ENCODE peak calls at places on chromosomes 2 and 18, in four cellular contexts. R is epithelial cell of esophagus, A is 8988T, Q is GM12891. D is an unnamed sample.

GRCh38 chr2:15262792-15263191 is 298.3 kb downstream of the NBAS start:
- DNase-seq in R (no peak), A (no peak), Q (no peak), D (no peak)

GRCh38 chr2:136255127-136255526 is 137.2 kb upstream of the CXCR4 start:
- DNase-seq in R (no peak), A (no peak), Q (no peak), D (no peak)

GRCh38 chr18:76383636-76384035 is 111.4 kb downstream of the ZNF516 start:
- DNase-seq in R (no peak), A (no peak), Q (no peak), D (no peak)

GRCh38 chr18:79548986-79549637 is 130.5 kb upstream of the CTDP1 start:
- DNase-seq in R (no peak), A (no peak), Q (no peak), D (no peak)

GRCh38 chr18:71665131-71665530 is 879.0 kb downstream of the CBLN2 start:
- DNase-seq in R (no peak), A (no peak), Q (no peak), D (no peak)

GRCh38 chr2:172672999-172673726 is 62.5 kb upstream of the RAPGEF4 start:
- DNase-seq in R (peak; percentile 92), A (no peak), Q (no peak), D (no peak)

GRCh38 chr2:168231609-168232241 is 15.7 kb downstream of the STK39 start:
- DNase-seq in R (no peak), A (no peak), Q (no peak), D (no peak)

GRCh38 chr2:124091721-124092120 is 66.6 kb downstream of the CNTNAP5 start:
- DNase-seq in R (no peak), A (no peak), Q (no peak), D (no peak)

GRCh38 chr2:120943403-120944034 is 207.9 kb downstream of the GLI2 start:
- DNase-seq in R (peak; percentile 74), A (no peak), Q (no peak), D (no peak)

GRCh38 chr2:104872866-104873688 is 19.2 kb downstream of the POU3F3 start:
- DNase-seq in R (peak; percentile 72), A (peak; percentile 91), Q (peak; percentile 68), D (peak; percentile 83)

GRCh38 chr2:219609149-219609750 is 11.6 kb downstream of the STK11IP start:
- DNase-seq in R (no peak), A (no peak), Q (no peak), D (no peak)

GRCh38 chr2:39121523-39122063 is 742 bp upstream of the SOS1 start:
- DNase-seq in R (no peak), A (no peak), Q (no peak), D (no peak)

GRCh38 chr2:3666613-3666975 is 8.6 kb downstream of the ALLC start:
- DNase-seq in R (no peak), A (no peak), Q (no peak), D (no peak)

GRCh38 chr2:67548317-67549095 is 151.4 kb downstream of the ETAA1 start:
- DNase-seq in R (peak; percentile 37), A (no peak), Q (no peak), D (no peak)

GRCh38 chr18:57744211-57744694 is 58.9 kb downstream of the ATP8B1 start:
- DNase-seq in R (no peak), A (no peak), Q (no peak), D (no peak)

GRCh38 chr2:176826356-176826755 is 386.2 kb upstream of the HNRNPA3 start:
- DNase-seq in R (no peak), A (no peak), Q (no peak), D (no peak)

GRCh38 chr2:10413488-10413887 is 34.6 kb downstream of the ODC1 start:
- DNase-seq in R (no peak), A (no peak), Q (no peak), D (no peak)

GRCh38 chr2:19839438-19839837 is 62.3 kb downstream of the TTC32 start:
- DNase-seq in R (no peak), A (no peak), Q (no peak), D (no peak)

GRCh38 chr2:64626963-64627760 is 26.6 kb downstream of the SERTAD2 start:
- DNase-seq in R (no peak), A (no peak), Q (no peak), D (no peak)

GRCh38 chr2:225668606-225669266 is 269.2 kb downstream of the NYAP2 start:
- DNase-seq in R (peak; percentile 80), A (no peak), Q (peak; percentile 25), D (peak; percentile 29)

GRCh38 chr2:108583903-108584520 is 49.7 kb downstream of the LIMS1 start:
- DNase-seq in R (peak; percentile 83), A (peak; percentile 41), Q (no peak), D (peak; percentile 74)

GRCh38 chr2:33620-34019 is 12.7 kb downstream of the FAM110C start:
- DNase-seq in R (peak; percentile 97), A (peak; percentile 32), Q (no peak), D (no peak)

GRCh38 chr18:45839415-45840395 is 14.2 kb downstream of the SIGLEC15 start:
- DNase-seq in R (peak; percentile 84), A (no peak), Q (no peak), D (no peak)

GRCh38 chr2:149877913-149878312 is 290.3 kb upstream of the MMADHC start:
- DNase-seq in R (peak; percentile 63), A (no peak), Q (no peak), D (no peak)

GRCh38 chr2:167732251-167732788 is 515.1 kb downstream of the STK39 start:
- DNase-seq in R (no peak), A (no peak), Q (no peak), D (no peak)

GRCh38 chr2:20401495-20401855 is 45.4 kb upstream of the RHOB start:
- DNase-seq in R (peak; percentile 87), A (no peak), Q (no peak), D (no peak)

GRCh38 chr2:211127501-211127900 is 571.1 kb downstream of the CPS1 start:
- DNase-seq in R (no peak), A (no peak), Q (no peak), D (no peak)

GRCh38 chr2:33013684-33014110 is 66.9 kb downstream of the LTBP1 start:
- DNase-seq in R (peak; percentile 51), A (no peak), Q (no peak), D (no peak)

GRCh38 chr2:96153291-96153713 is 8.1 kb upstream of the DUSP2 start:
- DNase-seq in R (no peak), A (no peak), Q (no peak), D (no peak)

D was measured in GM10248.